ENCODE peak calls at places on chromosomes 6 and 20, in four cellular contexts. M is WTC11, D is K562, L is SK-N-SH. F is an unnamed sample.

GRCh38 chr6:51025082-51025777 is 206.6 kb downstream of the TFAP2B start:
- DNase-seq in L (no peak), D (peak), M (peak), F (no peak)

GRCh38 chr6:168193816-168194701 is 115.0 kb upstream of the FRMD1 start:
- DNase-seq in D (peak), L (peak), M (peak), F (peak)

GRCh38 chr20:50380697-50381040 is 129.5 kb upstream of the PTPN1 start:
- DNase-seq in L (peak), M (no peak), D (no peak), F (no peak)

GRCh38 chr20:12936020-12936419 is 72.8 kb upstream of the SPTLC3 start:
- DNase-seq in M (peak), L (no peak), D (no peak), F (no peak)

GRCh38 chr20:36871640-36872570 is 4.0 kb upstream of the TLDC2 start:
- DNase-seq in M (no peak), D (no peak), L (no peak), F (no peak)

GRCh38 chr6:109978174-109979032 is at the start of gene GPR6:
- DNase-seq in D (peak), L (peak), M (peak), F (no peak)

GRCh38 chr6:105810105-105810921 is 275.8 kb upstream of the PRDM1 start:
- DNase-seq in M (no peak), L (no peak), D (peak), F (no peak)

GRCh38 chr6:89068695-89069094 is 11.9 kb upstream of the PNRC1 start:
- DNase-seq in M (no peak), L (no peak), D (no peak), F (no peak)

GRCh38 chr6:29728173-29728879 is 5.1 kb downstream of the HLA-F start:
- DNase-seq in M (no peak), D (no peak), L (no peak), F (no peak)

GRCh38 chr6:3799731-3800130 is 48.2 kb upstream of the PXDC1 start:
- DNase-seq in M (no peak), L (no peak), D (no peak), F (no peak)

GRCh38 chr20:46324379-46324778 is 16.1 kb upstream of the CDH22 start:
- DNase-seq in M (no peak), D (no peak), L (no peak), F (no peak)

GRCh38 chr20:22763257-22763906 is 179.0 kb upstream of the FOXA2 start:
- DNase-seq in D (no peak), L (no peak), M (no peak), F (no peak)

GRCh38 chr20:36573798-36574277 is 441 bp downstream of the TGIF2 start:
- DNase-seq in M (no peak), L (peak), D (peak), F (no peak)

GRCh38 chr6:53033764-53034163 is 31.4 kb upstream of the FBXO9 start:
- DNase-seq in M (no peak), L (no peak), D (no peak), F (no peak)

GRCh38 chr6:11532097-11532496 is 5.5 kb upstream of the TMEM170B start:
- DNase-seq in M (no peak), L (no peak), D (no peak), F (no peak)

GRCh38 chr6:138428943-138429616 is 25.1 kb downstream of the HEBP2 start:
- DNase-seq in M (no peak), L (peak), D (peak), F (no peak)

GRCh38 chr20:10671850-10672578 is 1.8 kb downstream of the JAG1 start:
- DNase-seq in D (peak), L (peak), M (peak), F (no peak)

GRCh38 chr6:99613398-99613704 is 6.7 kb downstream of the PRDM13 start:
- DNase-seq in M (peak), D (no peak), L (peak), F (no peak)

GRCh38 chr6:12865782-12866181 is 149.2 kb downstream of the PHACTR1 start:
- DNase-seq in D (no peak), M (no peak), L (no peak), F (no peak)

GRCh38 chr6:105560611-105561066 is 157.8 kb upstream of the PREP start:
- DNase-seq in M (no peak), D (no peak), L (no peak), F (no peak)

GRCh38 chr20:35342154-35342769 is 50.0 kb upstream of the FAM83C start:
- DNase-seq in D (no peak), M (peak), L (no peak), F (no peak)

GRCh38 chr6:9085054-9085746 is 649.9 kb upstream of the SLC35B3 start:
- DNase-seq in M (no peak), L (no peak), D (no peak), F (no peak)

GRCh38 chr6:72776456-72776855 is 154.6 kb downstream of the KCNQ5 start:
- DNase-seq in D (no peak), L (no peak), M (no peak), F (no peak)

GRCh38 chr6:37054580-37054979 is 49.1 kb downstream of the FGD2 start:
- DNase-seq in D (no peak), L (no peak), M (no peak), F (no peak)

GRCh38 chr6:138833819-138834539 is 38.1 kb downstream of the ECT2L start:
- DNase-seq in M (no peak), L (no peak), D (no peak), F (no peak)

DNA sequence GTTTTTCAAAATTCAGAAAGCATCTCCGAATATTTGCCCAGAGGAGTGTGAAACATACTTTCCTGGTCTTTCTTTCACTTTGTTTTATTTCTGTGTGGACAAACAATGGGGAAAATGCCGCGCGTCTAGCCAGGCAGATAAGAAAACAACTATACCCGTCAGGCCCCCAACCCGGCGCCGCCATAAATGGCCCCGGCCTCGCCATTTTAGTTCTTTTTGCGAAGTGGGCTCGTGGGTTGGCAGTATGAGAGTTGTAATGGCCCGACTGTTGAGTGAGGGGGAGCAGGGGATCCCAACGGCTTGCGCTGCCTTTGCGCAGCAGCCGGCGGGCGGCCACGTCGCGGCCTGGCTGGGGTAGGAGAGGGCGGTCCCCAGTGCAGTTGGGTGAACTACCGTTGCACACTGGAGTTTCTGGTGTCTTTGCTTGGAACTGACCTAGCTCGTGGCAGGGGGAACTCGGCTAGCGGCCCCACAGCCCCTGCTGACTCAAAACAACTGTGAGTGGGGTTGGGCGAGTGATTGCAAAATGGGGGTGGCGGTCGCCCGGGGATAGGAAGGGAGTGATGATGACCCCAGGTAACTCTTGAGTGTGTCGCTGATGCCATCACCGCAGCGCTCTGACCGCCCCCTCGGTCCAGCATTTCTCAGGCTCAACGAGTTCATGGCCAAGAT is 7.3 kb downstream of the HSPA1B start:
- DNase-seq in L (peak), D (peak), M (peak), F (no peak)
- TF ChIP-seq TEAD4 in L (peak), D (peak), M (peak), F (no peak)

DNA sequence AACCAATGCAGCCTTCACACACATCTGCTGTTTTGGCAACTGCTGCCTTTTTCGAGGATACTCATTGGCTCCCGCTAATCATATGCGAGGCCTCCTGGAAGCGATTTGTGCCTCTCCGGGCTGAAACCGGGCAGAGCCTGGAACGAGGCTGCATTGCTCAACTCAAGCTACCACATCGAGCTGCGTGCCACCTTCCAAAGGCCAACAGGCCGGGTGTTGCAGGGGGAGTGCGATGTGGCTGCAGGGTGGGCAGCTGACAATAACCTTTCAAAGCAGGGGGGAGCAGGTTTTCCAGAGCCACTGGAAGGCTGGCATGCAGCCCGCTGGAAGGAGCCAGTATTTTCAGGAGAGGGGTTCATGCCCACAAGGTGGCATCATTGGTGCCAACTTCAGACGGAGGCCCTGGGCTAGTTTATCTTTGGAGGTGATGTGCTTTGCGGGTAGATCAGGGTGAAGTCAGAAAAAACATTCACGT is 122.6 kb upstream of the IFNGR1 start:
- DNase-seq in L (peak), M (peak), D (no peak), F (no peak)
- TF ChIP-seq TEAD4 in L (no peak), M (no peak), D (no peak), F (no peak)

GRCh38 chr6:83038246-83038645 is 27.4 kb downstream of the UBE3D start:
- DNase-seq in M (no peak), D (no peak), L (no peak), F (no peak)
- TF ChIP-seq TEAD4 in M (no peak), D (no peak), L (no peak), F (no peak)

GRCh38 chr6:25961619-25962367 is 809 bp upstream of the TRIM38 start:
- DNase-seq in L (no peak), M (no peak), D (peak), F (no peak)

GRCh38 chr6:25962368-25963127 is at the start of gene TRIM38:
- DNase-seq in L (no peak), D (peak), M (no peak), F (no peak)

GRCh38 chr6:25959890-25960531 is 2.6 kb upstream of the TRIM38 start:
- DNase-seq in D (no peak), L (no peak), M (no peak), F (no peak)

GRCh38 chr6:25958700-25959162 is 3.9 kb upstream of the TRIM38 start:
- DNase-seq in M (no peak), D (peak), L (no peak), F (no peak)

GRCh38 chr6:25960689-25961088 is 1.9 kb upstream of the TRIM38 start:
- DNase-seq in D (no peak), M (no peak), L (no peak), F (no peak)
- TF ChIP-seq TEAD4 in D (no peak), M (no peak), L (no peak), F (no peak)

GRCh38 chr6:133505680-133506079 is 264.5 kb downstream of the EYA4 start:
- DNase-seq in M (no peak), D (no peak), L (no peak), F (no peak)
- TF ChIP-seq TEAD4 in M (no peak), D (no peak), L (no peak), F (no peak)

GRCh38 chr6:1786455-1787108 is 176.9 kb downstream of the FOXC1 start:
- DNase-seq in L (no peak), M (no peak), D (no peak), F (no peak)
- TF ChIP-seq TEAD4 in L (no peak), M (no peak), D (no peak), F (no peak)

GRCh38 chr6:111068116-111068897 is 19.0 kb upstream of the SLC16A10 start:
- DNase-seq in M (no peak), L (no peak), D (no peak), F (no peak)
- TF ChIP-seq TEAD4 in M (no peak), L (no peak), D (no peak), F (no peak)

GRCh38 chr6:32152414-32153251 is 894 bp upstream of the PRRT1 start:
- DNase-seq in L (peak), M (no peak), D (peak), F (no peak)
- TF ChIP-seq TEAD4 in L (no peak), M (no peak), D (no peak), F (no peak)

GRCh38 chr6:79949235-79949634 is 1.9 kb upstream of the ELOVL4 start:
- DNase-seq in M (peak), D (peak), L (peak), F (peak)
- TF ChIP-seq TEAD4 in M (no peak), D (peak), L (no peak), F (peak)

F was measured in H1.